ENCODE peak calls at places on chromosomes 4 and X, in seven cellular contexts. One of them, this sample, is unnamed.

GRCh38 chr4:41880022-41880837 is 55.0 kb upstream of the TMEM33 start:
- DNase-seq in prostate gland: no peak
- DNase-seq in PC-9: no peak
- DNase-seq in lower lobe of right lung: no peak
- DNase-seq in AG10803: no peak
- DNase-seq in fibroblast of mammary gland: no peak
- DNase-seq in astrocyte: no peak
- DNase-seq in this sample: no peak

GRCh38 chr4:24067781-24068193 is 177.9 kb upstream of the PPARGC1A start:
- DNase-seq in PC-9: no peak
- DNase-seq in lower lobe of right lung: no peak
- DNase-seq in prostate gland: no peak
- DNase-seq in AG10803: peak
- DNase-seq in astrocyte: peak
- DNase-seq in fibroblast of mammary gland: peak
- DNase-seq in this sample: no peak

GRCh38 chr4:164204434-164204833 is 549.5 kb upstream of the SMIM31 start:
- DNase-seq in lower lobe of right lung: no peak
- DNase-seq in AG10803: peak
- DNase-seq in fibroblast of mammary gland: peak
- DNase-seq in prostate gland: no peak
- DNase-seq in astrocyte: peak
- DNase-seq in PC-9: peak
- DNase-seq in this sample: no peak

GRCh38 chr4:86891785-86892638 is at the start of gene C4orf36:
- DNase-seq in AG10803: peak
- DNase-seq in astrocyte: peak
- DNase-seq in PC-9: peak
- DNase-seq in prostate gland: peak
- DNase-seq in lower lobe of right lung: peak
- DNase-seq in fibroblast of mammary gland: peak
- DNase-seq in this sample: peak

GRCh38 chr4:105179539-105180401 is 33.1 kb downstream of the TET2 start:
- DNase-seq in lower lobe of right lung: no peak
- DNase-seq in prostate gland: no peak
- DNase-seq in PC-9: no peak
- DNase-seq in astrocyte: peak
- DNase-seq in AG10803: no peak
- DNase-seq in fibroblast of mammary gland: peak
- DNase-seq in this sample: no peak

GRCh38 chr4:26912069-26912468 is 51.4 kb downstream of the STIM2 start:
- DNase-seq in fibroblast of mammary gland: peak
- DNase-seq in astrocyte: no peak
- DNase-seq in prostate gland: no peak
- DNase-seq in AG10803: no peak
- DNase-seq in PC-9: no peak
- DNase-seq in lower lobe of right lung: no peak
- DNase-seq in this sample: no peak

GRCh38 chr4:100894339-100894870 is 376.6 kb upstream of the EMCN start:
- DNase-seq in PC-9: no peak
- DNase-seq in lower lobe of right lung: no peak
- DNase-seq in AG10803: no peak
- DNase-seq in astrocyte: no peak
- DNase-seq in prostate gland: no peak
- DNase-seq in fibroblast of mammary gland: no peak
- DNase-seq in this sample: no peak

GRCh38 chr4:128571747-128572146 is 237.8 kb upstream of the JADE1 start:
- DNase-seq in AG10803: peak
- DNase-seq in prostate gland: no peak
- DNase-seq in astrocyte: peak
- DNase-seq in PC-9: peak
- DNase-seq in fibroblast of mammary gland: peak
- DNase-seq in lower lobe of right lung: no peak
- DNase-seq in this sample: peak

GRCh38 chr4:18722748-18723191 is 701.2 kb upstream of the LCORL start:
- DNase-seq in lower lobe of right lung: no peak
- DNase-seq in AG10803: no peak
- DNase-seq in astrocyte: no peak
- DNase-seq in prostate gland: no peak
- DNase-seq in PC-9: no peak
- DNase-seq in fibroblast of mammary gland: no peak
- DNase-seq in this sample: no peak

DNA sequence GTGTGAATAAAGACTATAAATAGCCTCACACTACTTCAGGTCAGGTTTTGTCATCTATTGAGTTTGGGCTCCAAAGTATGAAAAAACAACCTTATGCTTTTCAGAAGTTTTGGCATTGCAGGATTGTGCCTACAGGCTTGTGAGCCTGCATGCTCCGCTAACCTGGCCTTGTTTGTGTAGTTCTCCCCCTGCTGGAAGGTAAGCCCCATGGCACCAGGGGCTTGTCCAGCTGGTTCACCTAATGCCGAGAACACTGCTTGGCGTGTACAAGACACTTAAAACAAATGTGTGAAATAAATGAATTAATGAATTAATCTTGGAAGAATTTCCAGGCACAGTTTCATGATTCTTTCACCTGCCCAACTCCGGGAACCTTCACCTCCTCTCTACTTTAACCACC is 1.8 kb upstream of the HSD17B10 start:
- DNase-seq in AG10803: peak
- DNase-seq in PC-9: peak
- DNase-seq in lower lobe of right lung: peak
- DNase-seq in fibroblast of mammary gland: peak
- DNase-seq in astrocyte: peak
- DNase-seq in prostate gland: peak
- DNase-seq in this sample: peak
- H3K4me3 ChIP-seq in AG10803: no peak
- H3K4me3 ChIP-seq in PC-9: no peak
- H3K4me3 ChIP-seq in lower lobe of right lung: no peak
- H3K4me3 ChIP-seq in fibroblast of mammary gland: no peak
- H3K4me3 ChIP-seq in astrocyte: no peak
- H3K4me3 ChIP-seq in prostate gland: no peak
- H3K4me3 ChIP-seq in this sample: no peak

GRCh38 chr4:146179784-146180405 is 4.4 kb downstream of the LSM6 start:
- DNase-seq in prostate gland: no peak
- DNase-seq in PC-9: no peak
- DNase-seq in lower lobe of right lung: no peak
- DNase-seq in astrocyte: no peak
- DNase-seq in AG10803: no peak
- DNase-seq in fibroblast of mammary gland: peak
- DNase-seq in this sample: no peak

GRCh38 chr4:146175541-146176453 is at the start of gene LSM6:
- DNase-seq in lower lobe of right lung: peak
- DNase-seq in prostate gland: peak
- DNase-seq in fibroblast of mammary gland: peak
- DNase-seq in PC-9: peak
- DNase-seq in astrocyte: peak
- DNase-seq in AG10803: peak
- DNase-seq in this sample: peak
- TF ChIP-seq CTCF in lower lobe of right lung: peak
- TF ChIP-seq CTCF in prostate gland: no peak
- TF ChIP-seq CTCF in fibroblast of mammary gland: no peak
- TF ChIP-seq CTCF in PC-9: no peak
- TF ChIP-seq CTCF in astrocyte: no peak
- TF ChIP-seq CTCF in AG10803: no peak
- TF ChIP-seq CTCF in this sample: no peak

DNA sequence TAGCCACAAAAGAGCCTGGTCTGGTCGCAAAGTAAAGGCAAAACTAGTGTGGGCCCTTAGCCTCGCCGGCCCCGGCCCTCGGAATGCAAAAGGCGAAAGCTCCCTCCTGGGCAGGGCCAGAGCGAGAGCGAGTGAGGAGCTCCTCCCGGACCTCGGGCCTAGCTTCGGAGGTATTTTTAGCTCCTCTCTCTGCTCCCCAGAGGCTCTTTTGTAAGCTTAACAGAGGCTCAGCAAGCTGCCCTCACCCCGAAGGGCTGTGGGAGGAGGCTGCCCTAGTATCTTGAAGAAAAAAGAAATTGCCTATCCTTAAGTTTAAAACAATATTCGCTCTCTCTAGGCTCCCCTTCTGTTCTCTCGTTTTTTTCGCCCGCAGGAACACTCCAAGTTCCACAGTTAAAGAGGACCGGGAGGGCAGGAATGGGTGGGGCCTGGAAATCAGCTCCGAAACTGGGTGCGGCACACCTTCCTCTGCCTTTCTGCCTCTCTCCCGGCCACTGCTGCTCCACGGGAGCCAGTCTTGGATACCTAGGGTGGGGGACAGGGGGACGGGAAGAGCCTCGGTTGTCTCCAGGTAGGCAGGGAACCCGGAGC is 12.2 kb downstream of the HAND2 start:
- DNase-seq in PC-9: no peak
- DNase-seq in astrocyte: no peak
- DNase-seq in fibroblast of mammary gland: no peak
- DNase-seq in lower lobe of right lung: no peak
- DNase-seq in AG10803: no peak
- DNase-seq in prostate gland: no peak
- DNase-seq in this sample: peak
- H3K4me3 ChIP-seq in PC-9: no peak
- H3K4me3 ChIP-seq in astrocyte: no peak
- H3K4me3 ChIP-seq in fibroblast of mammary gland: no peak
- H3K4me3 ChIP-seq in lower lobe of right lung: no peak
- H3K4me3 ChIP-seq in AG10803: no peak
- H3K4me3 ChIP-seq in prostate gland: no peak
- H3K4me3 ChIP-seq in this sample: peak

GRCh38 chrX:153687121-153688039 is at the start of gene SLC6A8:
- DNase-seq in astrocyte: peak
- DNase-seq in AG10803: peak
- DNase-seq in prostate gland: peak
- DNase-seq in PC-9: no peak
- DNase-seq in lower lobe of right lung: peak
- DNase-seq in fibroblast of mammary gland: peak
- DNase-seq in this sample: peak
- TF ChIP-seq CTCF in astrocyte: no peak
- TF ChIP-seq CTCF in AG10803: peak
- TF ChIP-seq CTCF in prostate gland: no peak
- TF ChIP-seq CTCF in PC-9: peak
- TF ChIP-seq CTCF in lower lobe of right lung: peak
- TF ChIP-seq CTCF in fibroblast of mammary gland: peak
- TF ChIP-seq CTCF in this sample: peak

DNA sequence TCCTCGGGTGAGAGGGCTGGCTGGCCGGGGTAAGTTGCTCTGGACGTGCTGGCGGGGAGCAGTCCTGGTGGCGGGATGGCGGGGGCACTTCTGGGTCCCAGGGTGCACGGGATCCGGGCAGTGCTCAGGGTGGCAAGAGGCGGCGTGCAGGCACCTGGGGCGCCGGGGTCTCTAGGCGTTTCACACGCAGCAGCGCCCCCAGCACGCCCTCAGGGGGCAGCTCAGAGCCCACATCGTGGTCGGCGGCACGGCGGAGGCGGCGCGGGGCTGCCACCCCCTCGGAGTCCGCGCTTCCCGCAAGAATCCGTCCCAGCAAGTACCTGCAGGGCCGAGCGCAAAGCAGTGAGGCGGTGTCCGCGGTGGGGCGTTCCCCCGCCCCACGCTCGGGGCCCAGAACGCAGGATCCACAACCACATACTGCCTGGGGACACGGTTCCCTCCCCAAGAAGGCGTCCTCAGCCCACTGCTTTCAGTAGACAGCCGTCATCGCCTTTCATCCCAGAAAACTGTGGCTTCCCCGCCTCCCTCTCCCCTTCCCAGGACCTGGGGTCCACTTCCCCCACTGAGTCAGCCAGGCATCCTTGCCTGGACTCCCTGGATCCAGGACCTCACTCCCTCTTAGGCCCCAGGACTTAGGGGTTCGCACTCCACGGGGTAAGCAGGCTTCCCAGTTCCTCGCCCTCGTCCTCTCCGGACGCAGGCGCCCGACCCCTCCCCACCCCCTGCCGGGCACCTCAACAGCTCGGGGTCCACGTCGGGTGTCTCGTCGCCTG is 4.1 kb downstream of the PCSK1N start:
- DNase-seq in astrocyte: no peak
- DNase-seq in fibroblast of mammary gland: no peak
- DNase-seq in PC-9: no peak
- DNase-seq in lower lobe of right lung: no peak
- DNase-seq in prostate gland: no peak
- DNase-seq in AG10803: no peak
- DNase-seq in this sample: no peak
- H3K4me3 ChIP-seq in astrocyte: no peak
- H3K4me3 ChIP-seq in fibroblast of mammary gland: no peak
- H3K4me3 ChIP-seq in PC-9: no peak
- H3K4me3 ChIP-seq in lower lobe of right lung: no peak
- H3K4me3 ChIP-seq in prostate gland: no peak
- H3K4me3 ChIP-seq in AG10803: no peak
- H3K4me3 ChIP-seq in this sample: no peak

DNA sequence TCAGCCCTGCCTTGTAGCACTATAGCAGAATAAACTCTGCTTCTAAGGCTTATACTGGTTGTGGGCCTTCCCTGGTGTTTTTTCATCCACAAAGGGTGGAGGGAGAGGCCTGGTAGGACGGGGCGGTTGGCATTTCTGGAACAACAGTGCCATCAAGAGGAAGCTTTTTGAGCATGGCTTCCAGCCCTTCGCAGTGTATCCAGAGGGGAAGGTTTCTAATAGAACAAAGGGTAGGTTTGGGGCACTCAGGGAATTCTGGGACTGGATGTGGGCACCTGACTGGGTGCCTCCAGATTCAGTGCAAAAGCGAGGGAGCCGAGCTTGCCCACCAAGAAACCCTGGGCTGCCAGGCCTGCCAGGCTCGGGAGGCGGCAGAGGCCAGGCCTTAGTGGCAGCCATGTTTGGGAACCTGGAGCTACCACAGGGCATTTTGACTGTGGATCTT is 229.6 kb upstream of the AGTR2 start:
- DNase-seq in PC-9: peak
- DNase-seq in fibroblast of mammary gland: peak
- DNase-seq in prostate gland: no peak
- DNase-seq in astrocyte: no peak
- DNase-seq in lower lobe of right lung: no peak
- DNase-seq in AG10803: peak
- DNase-seq in this sample: peak
- TF ChIP-seq CTCF in PC-9: peak
- TF ChIP-seq CTCF in fibroblast of mammary gland: peak
- TF ChIP-seq CTCF in prostate gland: no peak
- TF ChIP-seq CTCF in astrocyte: no peak
- TF ChIP-seq CTCF in lower lobe of right lung: no peak
- TF ChIP-seq CTCF in AG10803: no peak
- TF ChIP-seq CTCF in this sample: peak

DNA sequence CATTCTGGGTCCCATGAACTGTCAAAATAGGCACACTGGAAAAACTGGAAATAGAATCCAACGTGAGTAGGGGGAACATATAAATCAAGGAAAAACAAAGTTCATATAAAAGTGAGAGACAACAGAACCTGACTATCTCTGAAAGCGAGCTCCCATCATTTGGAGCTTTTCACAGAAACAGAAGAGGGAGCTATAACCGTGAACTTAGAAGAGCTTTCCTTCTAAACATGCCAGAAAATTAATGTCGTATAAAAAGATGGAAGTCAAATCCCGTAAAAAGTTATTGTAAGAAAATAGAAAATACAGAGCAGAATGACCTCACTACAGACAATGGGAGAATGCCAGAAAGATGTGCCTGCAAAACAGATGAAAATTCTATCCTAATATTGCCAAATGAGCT is 23.9 kb upstream of the HSD17B10 start:
- DNase-seq in prostate gland: no peak
- DNase-seq in PC-9: no peak
- DNase-seq in fibroblast of mammary gland: peak
- DNase-seq in astrocyte: no peak
- DNase-seq in lower lobe of right lung: no peak
- DNase-seq in AG10803: no peak
- DNase-seq in this sample: peak
- H3K4me3 ChIP-seq in prostate gland: no peak
- H3K4me3 ChIP-seq in PC-9: no peak
- H3K4me3 ChIP-seq in fibroblast of mammary gland: no peak
- H3K4me3 ChIP-seq in astrocyte: no peak
- H3K4me3 ChIP-seq in lower lobe of right lung: no peak
- H3K4me3 ChIP-seq in AG10803: no peak
- H3K4me3 ChIP-seq in this sample: no peak